ENCODE peak calls at places on chromosomes 12 and 14, in ten cellular contexts. I is tibial artery, Z is neural progenitor cell, W is RWPE1, M is dorsolateral prefrontal cortex, U is psoas muscle, O is A549, V is ovary, A is OCI-LY7, X is breast epithelium. F is an unnamed sample.

GRCh38 chr12:1760566-1761382 is 59.6 kb upstream of the LRTM2 start:
- DNase-seq in I (no peak), Z (no peak), W (peak; percentile 12), M (no peak), U (no peak), O (peak; percentile 11), V (no peak), A (no peak), X (no peak), F (no peak)

GRCh38 chr12:54258286-54258685 is 21.6 kb downstream of the CBX5 start:
- DNase-seq in I (no peak), Z (peak; percentile 42), W (no peak), M (no peak), U (no peak), O (no peak), V (no peak), A (no peak), X (no peak), F (no peak)

GRCh38 chr14:71029236-71029781 is 122.0 kb downstream of the PCNX1 start:
- DNase-seq in I (no peak), Z (no peak), W (no peak), M (no peak), U (no peak), O (no peak), V (no peak), A (no peak), X (no peak), F (no peak)

GRCh38 chr14:19754172-19754571 is 10.8 kb downstream of the OR4Q3 start:
- DNase-seq in I (no peak), Z (no peak), W (no peak), M (no peak), U (no peak), O (no peak), V (no peak), A (no peak), X (no peak), F (no peak)

GRCh38 chr14:61584258-61584657 is 111.1 kb upstream of the HIF1A start:
- DNase-seq in I (no peak), Z (no peak), W (no peak), M (no peak), U (no peak), O (no peak), V (no peak), A (no peak), X (no peak), F (no peak)

GRCh38 chr12:1922075-1922709 is 3.7 kb upstream of the CACNA2D4 start:
- DNase-seq in I (no peak), Z (no peak), W (no peak), M (no peak), U (no peak), O (no peak), V (peak; percentile 4), A (peak; percentile 27), X (no peak), F (no peak)

GRCh38 chr12:22539055-22539454 is 5.3 kb downstream of the C2CD5 start:
- DNase-seq in I (no peak), Z (no peak), W (no peak), M (no peak), U (no peak), O (no peak), V (no peak), A (no peak), X (no peak), F (no peak)

GRCh38 chr12:42145552-42146215 is 1.0 kb upstream of the GXYLT1 start:
- DNase-seq in I (no peak), Z (peak; percentile 69), W (no peak), M (no peak), U (no peak), O (no peak), V (no peak), A (no peak), X (no peak), F (no peak)

GRCh38 chr12:107581616-107582015 is 104.0 kb upstream of the PWP1 start:
- DNase-seq in I (no peak), Z (no peak), W (no peak), M (no peak), U (no peak), O (no peak), V (no peak), A (no peak), X (no peak), F (no peak)

GRCh38 chr14:68885226-68886108 is 92.6 kb upstream of the ZFP36L1 start:
- DNase-seq in I (no peak), Z (no peak), W (no peak), M (no peak), U (no peak), O (no peak), V (no peak), A (no peak), X (no peak), F (no peak)

GRCh38 chr14:36852853-36853634 is 191.4 kb downstream of the PAX9 start:
- DNase-seq in I (peak; percentile 50), Z (no peak), W (no peak), M (no peak), U (peak; percentile 53), O (no peak), V (no peak), A (no peak), X (no peak), F (no peak)

GRCh38 chr14:104316723-104317499 is 178.5 kb downstream of the KIF26A start:
- DNase-seq in I (no peak), Z (no peak), W (no peak), M (no peak), U (no peak), O (no peak), V (no peak), A (no peak), X (no peak), F (no peak)

DNA sequence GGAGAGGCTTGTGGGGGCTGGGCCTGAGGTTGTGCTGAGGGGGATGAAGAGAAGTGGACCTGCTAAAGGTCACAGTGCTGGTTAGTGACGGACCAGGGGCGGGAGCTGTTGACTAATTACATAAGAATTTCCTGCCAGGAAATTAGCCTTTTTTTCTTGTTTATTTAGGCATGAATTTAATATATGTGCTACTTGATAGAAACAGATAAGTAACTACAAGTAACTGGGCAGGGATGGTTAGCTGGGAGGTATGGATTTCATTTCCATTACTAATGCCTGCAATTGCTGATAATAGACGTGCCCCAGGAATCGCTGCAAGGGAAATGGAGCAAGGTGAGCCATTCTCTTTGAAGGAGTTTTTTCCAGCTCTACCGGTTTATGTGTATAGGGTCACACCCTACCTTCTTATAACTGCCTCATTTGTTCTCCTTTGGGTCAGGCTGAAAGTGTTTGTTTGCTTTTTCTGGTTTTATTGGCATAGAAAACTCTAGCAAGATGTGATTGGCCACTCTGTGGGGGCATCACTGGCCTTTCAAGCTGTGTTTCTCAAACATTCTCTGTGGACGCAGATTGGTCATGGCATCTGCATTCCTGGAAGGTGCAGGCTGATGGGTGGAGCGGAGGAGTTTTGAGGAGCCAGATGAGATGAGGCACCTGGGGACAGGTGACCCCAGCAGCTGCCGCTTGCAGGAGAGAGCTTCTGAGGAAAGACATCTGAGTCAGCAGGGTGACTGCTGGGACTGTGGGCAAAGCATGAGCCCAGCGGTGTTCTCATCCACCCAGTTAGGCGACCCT is 19.0 kb upstream of the GPRC5A start:
- DNase-seq in I (no peak), Z (no peak), W (peak; percentile 73), M (no peak), U (no peak), O (peak; percentile 71), V (no peak), A (no peak), X (peak; percentile 41), F (no peak)
- H3K27ac ChIP-seq in I (no peak overlapping the region), Z (no peak overlapping the region), W (peak overlapping the region; percentile 79), M (no peak overlapping the region), U (no peak overlapping the region), O (peak overlapping the region; percentile 97), V (no peak overlapping the region), A (no peak overlapping the region), X (peak overlapping the region; percentile 81), F (no peak overlapping the region)

DNA sequence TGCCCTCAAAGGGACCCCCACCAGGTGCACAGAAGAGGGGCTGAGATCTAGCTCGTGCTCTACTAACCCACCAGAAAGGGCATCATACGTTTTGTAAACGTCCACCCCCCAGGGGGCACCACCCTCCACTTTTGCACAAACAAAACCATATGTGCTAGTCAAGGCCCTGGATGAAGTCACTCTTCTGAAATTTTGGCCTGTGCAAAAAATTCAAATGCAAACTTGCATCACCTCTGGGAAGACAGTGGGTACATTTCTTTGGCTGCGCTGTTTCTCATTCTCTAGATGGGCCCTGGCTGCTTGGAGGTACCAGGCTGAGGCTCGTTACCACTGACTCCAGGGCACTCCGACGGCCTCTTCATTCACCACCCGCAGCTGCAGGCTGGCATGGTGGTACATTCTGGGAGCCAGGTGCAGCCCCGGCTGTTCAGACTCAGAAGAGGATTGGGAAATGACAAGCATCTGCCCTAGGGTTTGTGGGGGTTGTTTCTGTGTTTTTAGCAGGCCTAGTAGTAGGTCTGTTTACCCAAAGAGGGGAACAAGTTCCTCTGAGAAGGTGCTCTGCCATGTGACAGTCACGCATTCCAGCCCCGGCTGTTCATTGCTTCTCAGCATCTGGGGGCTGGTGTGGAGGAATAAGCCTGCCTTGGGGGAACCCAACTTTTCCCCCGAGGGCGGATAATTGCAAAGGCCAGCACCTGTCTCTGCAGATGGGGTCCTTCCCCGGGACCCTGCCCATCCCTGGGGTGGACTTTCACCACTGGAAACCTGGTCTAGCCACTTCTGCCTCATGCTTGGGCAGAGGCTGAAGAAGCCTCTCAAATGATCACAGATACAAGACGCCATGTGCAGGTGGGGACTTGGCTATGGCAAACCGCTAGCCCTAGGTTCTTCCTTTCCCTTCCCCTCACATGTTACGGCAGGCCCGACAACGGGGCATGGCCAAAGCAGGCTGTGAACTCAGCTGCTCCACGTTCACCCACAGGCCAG is 147.6 kb downstream of the DPF3 start:
- DNase-seq in I (no peak), Z (no peak), W (peak; percentile 19), M (no peak), U (peak; percentile 50), O (no peak), V (peak; percentile 45), A (no peak), X (no peak), F (no peak)
- TF ChIP-seq CTCF in I (no peak), Z (no peak), W (no peak), M (no peak), U (no peak), O (no peak), V (no peak), A (no peak), X (no peak), F (no peak)

GRCh38 chr12:69608114-69608513 is 2.6 kb downstream of the LRRC10 start:
- DNase-seq in I (no peak), Z (no peak), W (no peak), M (no peak), U (no peak), O (no peak), V (no peak), A (no peak), X (no peak), F (no peak)
- H3K27ac ChIP-seq in I (no peak overlapping the region), Z (no peak overlapping the region), W (no peak overlapping the region), M (no peak overlapping the region), U (no peak overlapping the region), O (no peak overlapping the region), V (no peak overlapping the region), A (no peak overlapping the region), X (no peak overlapping the region), F (no peak overlapping the region)

GRCh38 chr12:67068204-67068731 is 200.9 kb upstream of the CAND1 start:
- DNase-seq in I (no peak), Z (peak; percentile 74), W (no peak), M (no peak), U (no peak), O (no peak), V (no peak), A (peak; percentile 5), X (no peak), F (no peak)
- TF ChIP-seq CTCF in I (no peak), Z (peak; percentile 51), W (no peak), M (no peak), U (no peak), O (peak; percentile 18), V (no peak), A (peak; percentile 26), X (no peak), F (no peak)

GRCh38 chr12:118827047-118827446 is 154.3 kb upstream of the SRRM4 start:
- DNase-seq in I (no peak), Z (no peak), W (no peak), M (no peak), U (no peak), O (no peak), V (no peak), A (no peak), X (no peak), F (no peak)
- H3K27ac ChIP-seq in I (no peak overlapping the region), Z (no peak overlapping the region), W (no peak overlapping the region), M (peak overlapping the region; percentile 35), U (no peak overlapping the region), O (no peak overlapping the region), V (no peak overlapping the region), A (no peak overlapping the region), X (no peak overlapping the region), F (no peak overlapping the region)

F was measured in CD4-positive, alpha-beta T cell.